ENCODE peak calls at places on chromosomes 16 and 17, in seven cellular contexts. S is stomach, B is ovary, H is sigmoid colon, R is esophagus muscularis mucosa, Q is SK-N-SH, J is H1. T is an unnamed sample. For H3K36me3, the result is how much of the 10 kb centered on the place peaks cover.

GRCh38 chr17:4971826-4972225 is 4.2 kb upstream of the SPAG7 start:
- DNase-seq in Q (no peak), S (no peak), R (no peak), B (no peak), H (peak), J (no peak), T (no peak)

GRCh38 chr16:54931041-54931756 is 534 bp downstream of the IRX5 start:
- DNase-seq in R (peak), H (no peak), Q (peak), B (peak), J (peak), S (no peak), T (no peak)

GRCh38 chr16:63943568-63943967 is 1178.3 kb downstream of the CDH11 start:
- DNase-seq in Q (no peak), R (no peak), J (no peak), H (no peak), B (no peak), S (no peak), T (no peak)

GRCh38 chr16:73149329-73149728 is 101.4 kb upstream of the ZFHX3 start:
- DNase-seq in H (no peak), R (no peak), S (no peak), B (no peak), Q (no peak), J (no peak), T (no peak)

GRCh38 chr17:8740486-8740885 is 4.2 kb downstream of the CCDC42 start:
- DNase-seq in Q (no peak), J (peak), H (no peak), B (no peak), R (no peak), S (no peak), T (no peak)

GRCh38 chr17:58052951-58053715 is 30.1 kb upstream of the DYNLL2 start:
- DNase-seq in J (no peak), R (no peak), B (no peak), H (no peak), S (no peak), Q (no peak), T (no peak)

GRCh38 chr17:4920351-4921048 is 11.6 kb upstream of the GP1BA start:
- DNase-seq in B (no peak), Q (no peak), S (no peak), J (no peak), H (no peak), R (no peak), T (no peak)

GRCh38 chr17:75639327-75639726 is 6.1 kb downstream of the SMIM5 start:
- DNase-seq in H (no peak), B (no peak), Q (no peak), R (no peak), J (no peak), S (no peak), T (no peak)

GRCh38 chr17:27481327-27481726 is 25.1 kb downstream of the KSR1 start:
- DNase-seq in R (no peak), B (no peak), Q (no peak), H (no peak), J (no peak), S (no peak), T (no peak)

GRCh38 chr17:7820231-7820630 is 13.8 kb upstream of the KDM6B start:
- DNase-seq in B (no peak), H (no peak), J (no peak), Q (no peak), S (no peak), R (no peak), T (no peak)

DNA sequence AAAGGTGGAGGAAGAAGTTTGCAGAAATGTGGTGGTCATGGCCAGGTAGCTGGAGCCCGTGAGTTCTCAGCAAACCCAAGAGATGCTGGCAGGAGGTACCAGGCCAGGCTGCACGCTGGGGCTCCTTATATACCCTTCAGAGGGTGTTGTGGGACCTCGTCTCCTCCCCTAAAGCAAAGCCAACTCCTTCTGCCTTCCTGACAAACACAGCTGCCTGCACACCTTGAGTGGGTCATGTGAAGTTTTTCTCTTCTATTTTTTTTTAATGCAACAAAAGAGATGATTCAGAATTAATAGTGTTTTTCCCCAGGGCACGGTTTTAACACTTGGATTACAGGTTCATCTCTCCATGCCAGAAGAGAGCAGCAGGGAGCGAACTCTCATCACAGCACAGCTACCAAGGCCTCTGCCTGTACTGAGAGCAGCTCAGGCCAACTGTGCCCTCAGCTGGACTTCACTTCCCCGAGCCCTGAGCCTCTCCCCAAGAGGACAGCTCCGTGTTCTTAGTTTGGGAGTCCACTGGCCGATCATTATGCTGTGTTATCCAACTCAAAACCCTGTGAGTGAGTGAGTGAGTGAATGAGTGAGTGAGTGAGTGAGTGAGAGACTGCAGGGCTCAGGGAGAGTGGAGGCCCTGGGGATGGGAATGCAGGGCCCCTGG is at the start of gene KRT15:
- DNase-seq in B (no peak), S (no peak), R (no peak), H (no peak), Q (no peak), J (no peak), T (no peak)
- TF ChIP-seq EP300 in B (no peak), S (no peak), R (no peak), H (no peak), Q (no peak), J (no peak), T (no peak)

DNA sequence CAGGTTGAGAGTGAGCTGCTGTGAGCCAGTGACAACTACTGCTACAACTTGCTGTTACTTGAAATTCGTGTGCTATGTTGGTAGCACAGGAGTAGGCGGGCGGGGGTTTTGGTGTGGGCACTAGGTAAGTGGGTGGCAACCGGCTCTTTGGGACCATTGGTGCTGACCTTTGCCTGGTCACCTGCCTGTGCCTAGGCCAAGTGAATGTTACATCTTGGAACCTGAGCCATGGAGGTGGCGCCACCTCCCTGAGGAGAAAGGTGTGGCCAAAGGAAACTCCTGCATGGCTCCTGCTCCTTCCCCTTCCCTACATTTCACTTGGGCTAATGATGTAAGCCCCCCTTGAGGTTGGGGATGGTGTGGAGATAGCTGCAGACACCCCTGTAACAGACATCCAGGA is 25.4 kb upstream of the ARHGAP23 start:
- DNase-seq in Q (no peak), B (no peak), S (no peak), J (no peak), H (no peak), R (no peak), T (no peak)
- H3K27ac ChIP-seq in Q (peak), B (no peak), S (no peak), J (no peak), H (no peak), R (no peak), T (no peak)

GRCh38 chr17:44084921-44085320 is 14.4 kb downstream of the G6PC3 start:
- DNase-seq in R (no peak), S (no peak), H (no peak), Q (no peak), J (no peak), B (no peak), T (no peak)

GRCh38 chr17:44084131-44084538 is 13.6 kb downstream of the G6PC3 start:
- DNase-seq in R (no peak), H (no peak), Q (peak), J (peak), B (no peak), S (no peak), T (no peak)

GRCh38 chr17:44086364-44087311 is 16.1 kb downstream of the G6PC3 start:
- DNase-seq in J (no peak), Q (peak), R (no peak), B (peak), S (no peak), H (peak), T (no peak)

GRCh38 chr17:44088254-44088653 is 17.7 kb downstream of the G6PC3 start:
- DNase-seq in H (no peak), Q (no peak), J (no peak), B (no peak), S (no peak), R (no peak), T (no peak)

DNA sequence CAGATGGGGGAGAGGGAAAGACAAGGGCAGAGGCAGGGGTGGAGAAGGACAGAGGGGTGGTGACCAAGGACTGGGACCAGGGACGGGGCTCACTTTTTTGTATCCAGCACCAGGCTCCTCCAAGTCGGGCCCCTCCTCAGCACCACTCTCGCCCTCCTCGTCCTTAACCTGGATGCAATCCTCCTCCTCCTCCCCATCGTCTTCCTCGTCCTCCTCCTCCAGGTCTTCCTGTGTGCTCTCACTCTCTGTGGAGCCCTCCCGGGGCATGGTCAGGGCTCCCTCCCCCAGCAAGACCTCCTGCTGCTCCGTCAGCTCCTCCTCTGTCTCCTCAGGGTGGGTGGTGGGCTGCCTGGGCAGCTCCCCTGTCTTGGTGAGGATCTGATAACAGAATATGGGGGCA is 16.8 kb downstream of the G6PC3 start:
- DNase-seq in B (no peak), H (no peak), S (no peak), R (no peak), Q (no peak), J (no peak), T (no peak)
- H3K36me3 ChIP-seq in B (under half), H (under half), S (half or more), R (half or more), Q (under half), J (under half), T (half or more)

GRCh38 chr17:77349976-77350830 is 209.4 kb downstream of the SEC14L1 start:
- DNase-seq in B (no peak), Q (no peak), R (peak), S (peak), J (no peak), H (peak), T (no peak)
- TF ChIP-seq EP300 in B (no peak), Q (no peak), R (no peak), S (no peak), J (no peak), H (no peak), T (no peak)

GRCh38 chr16:30957456-30958163 is at the start of gene SETD1A:
- DNase-seq in B (peak), J (peak), S (peak), H (peak), Q (peak), R (peak), T (peak)
- H3K27ac ChIP-seq in B (peak), J (peak), S (peak), H (peak), Q (peak), R (peak), T (peak)

DNA sequence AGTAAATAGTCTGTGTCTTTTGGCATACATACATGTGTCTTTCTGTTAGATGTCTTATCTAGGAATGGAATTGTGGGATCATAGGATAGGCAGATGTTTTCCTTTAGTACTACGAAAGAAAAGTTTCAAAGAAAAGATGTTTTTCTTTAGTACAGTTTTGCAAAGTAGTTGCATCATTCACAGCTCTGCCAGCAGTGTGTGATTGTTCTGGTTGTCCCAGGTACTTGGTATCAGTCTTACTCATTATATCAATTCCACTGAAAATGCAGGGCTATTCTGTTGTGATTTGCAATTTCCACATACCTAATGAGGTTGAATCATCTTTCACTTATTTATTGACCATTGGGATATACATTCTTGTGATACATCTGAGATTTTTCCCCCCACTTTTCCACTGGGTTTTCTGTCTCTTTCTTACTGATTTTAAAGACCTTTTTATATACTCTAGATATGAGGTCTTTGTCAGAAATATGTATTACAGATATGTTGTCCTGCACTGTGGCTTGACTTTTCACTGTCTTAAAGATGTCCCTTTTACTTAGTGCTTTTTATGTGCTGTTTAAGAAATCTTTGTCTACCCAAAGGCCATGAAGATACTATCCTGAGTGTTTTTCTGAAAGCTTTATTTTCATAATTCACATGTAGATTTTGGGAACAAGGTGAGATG is 173.4 kb downstream of the MRTFB start:
- DNase-seq in B (no peak), Q (no peak), R (no peak), S (no peak), H (no peak), J (no peak), T (no peak)
- H3K36me3 ChIP-seq in B (under half), Q (half or more), R (half or more), S (half or more), H (under half), J (under half), T (half or more)